ENCODE peak calls at places on chromosomes 2 and 18, in ten cellular contexts. One of them, this sample, is unnamed.

GRCh38 chr2:88220733-88221132 is 50.6 kb downstream of the THNSL2 start:
- DNase-seq in HTR-8/SVneo: no peak
- DNase-seq in NCI-H2081: no peak
- DNase-seq in NCI-H345: no peak
- DNase-seq in NCI-H748 treated with DMSO at 0.1 percent for 48 hours: no peak
- DNase-seq in activated T-cell treated with anti-CD3 and anti-CD28 coated beads for 1 hour: no peak
- DNase-seq in Calu3: no peak
- DNase-seq in lower leg skin: no peak
- DNase-seq in RWPE1: no peak
- DNase-seq in foreskin fibroblast: no peak
- DNase-seq in this sample: no peak

GRCh38 chr18:36511791-36512352 is 214.4 kb downstream of the FHOD3 start:
- DNase-seq in Calu3: no peak
- DNase-seq in RWPE1: no peak
- DNase-seq in NCI-H345: no peak
- DNase-seq in foreskin fibroblast: no peak
- DNase-seq in activated T-cell treated with anti-CD3 and anti-CD28 coated beads for 1 hour: no peak
- DNase-seq in lower leg skin: no peak
- DNase-seq in HTR-8/SVneo: no peak
- DNase-seq in NCI-H748 treated with DMSO at 0.1 percent for 48 hours: no peak
- DNase-seq in NCI-H2081: no peak
- DNase-seq in this sample: peak; percentile 5

GRCh38 chr2:109102588-109103233 is 26.3 kb upstream of the SH3RF3 start:
- DNase-seq in NCI-H345: no peak
- DNase-seq in NCI-H748 treated with DMSO at 0.1 percent for 48 hours: no peak
- DNase-seq in Calu3: no peak
- DNase-seq in foreskin fibroblast: no peak
- DNase-seq in RWPE1: no peak
- DNase-seq in lower leg skin: no peak
- DNase-seq in activated T-cell treated with anti-CD3 and anti-CD28 coated beads for 1 hour: no peak
- DNase-seq in HTR-8/SVneo: no peak
- DNase-seq in NCI-H2081: no peak
- DNase-seq in this sample: no peak

GRCh38 chr2:237650455-237650850 is 23.1 kb downstream of the LRRFIP1 start:
- DNase-seq in NCI-H748 treated with DMSO at 0.1 percent for 48 hours: no peak
- DNase-seq in NCI-H345: no peak
- DNase-seq in Calu3: peak; percentile 70
- DNase-seq in HTR-8/SVneo: no peak
- DNase-seq in NCI-H2081: no peak
- DNase-seq in foreskin fibroblast: no peak
- DNase-seq in activated T-cell treated with anti-CD3 and anti-CD28 coated beads for 1 hour: no peak
- DNase-seq in RWPE1: no peak
- DNase-seq in lower leg skin: no peak
- DNase-seq in this sample: peak; percentile 86

GRCh38 chr2:237181844-237182243 is 96.2 kb downstream of the COPS8 start:
- DNase-seq in Calu3: no peak
- DNase-seq in RWPE1: no peak
- DNase-seq in NCI-H748 treated with DMSO at 0.1 percent for 48 hours: no peak
- DNase-seq in foreskin fibroblast: peak; percentile 93
- DNase-seq in HTR-8/SVneo: no peak
- DNase-seq in lower leg skin: peak; percentile 16
- DNase-seq in NCI-H345: no peak
- DNase-seq in activated T-cell treated with anti-CD3 and anti-CD28 coated beads for 1 hour: no peak
- DNase-seq in NCI-H2081: no peak
- DNase-seq in this sample: no peak

GRCh38 chr2:55384786-55385185 is 34.9 kb downstream of the CCDC88A start:
- DNase-seq in Calu3: no peak
- DNase-seq in foreskin fibroblast: no peak
- DNase-seq in NCI-H345: no peak
- DNase-seq in HTR-8/SVneo: no peak
- DNase-seq in lower leg skin: no peak
- DNase-seq in RWPE1: no peak
- DNase-seq in activated T-cell treated with anti-CD3 and anti-CD28 coated beads for 1 hour: no peak
- DNase-seq in NCI-H748 treated with DMSO at 0.1 percent for 48 hours: no peak
- DNase-seq in NCI-H2081: no peak
- DNase-seq in this sample: peak; percentile 53

GRCh38 chr2:85785027-85785822 is 31.4 kb downstream of the ATOH8 start:
- DNase-seq in RWPE1: no peak
- DNase-seq in NCI-H345: no peak
- DNase-seq in NCI-H2081: no peak
- DNase-seq in lower leg skin: no peak
- DNase-seq in NCI-H748 treated with DMSO at 0.1 percent for 48 hours: no peak
- DNase-seq in HTR-8/SVneo: no peak
- DNase-seq in activated T-cell treated with anti-CD3 and anti-CD28 coated beads for 1 hour: no peak
- DNase-seq in Calu3: no peak
- DNase-seq in foreskin fibroblast: no peak
- DNase-seq in this sample: no peak

GRCh38 chr2:63055510-63056308 is 5.1 kb downstream of the OTX1 start:
- DNase-seq in RWPE1: no peak
- DNase-seq in Calu3: no peak
- DNase-seq in NCI-H345: no peak
- DNase-seq in foreskin fibroblast: no peak
- DNase-seq in NCI-H2081: no peak
- DNase-seq in NCI-H748 treated with DMSO at 0.1 percent for 48 hours: no peak
- DNase-seq in activated T-cell treated with anti-CD3 and anti-CD28 coated beads for 1 hour: no peak
- DNase-seq in lower leg skin: no peak
- DNase-seq in HTR-8/SVneo: no peak
- DNase-seq in this sample: peak; percentile 35

GRCh38 chr2:134282638-134283400 is 28.9 kb downstream of the MGAT5 start:
- DNase-seq in HTR-8/SVneo: no peak
- DNase-seq in Calu3: no peak
- DNase-seq in NCI-H748 treated with DMSO at 0.1 percent for 48 hours: no peak
- DNase-seq in RWPE1: no peak
- DNase-seq in foreskin fibroblast: no peak
- DNase-seq in activated T-cell treated with anti-CD3 and anti-CD28 coated beads for 1 hour: no peak
- DNase-seq in NCI-H345: no peak
- DNase-seq in lower leg skin: no peak
- DNase-seq in NCI-H2081: no peak
- DNase-seq in this sample: peak; percentile 55